ENCODE peak calls at places on chromosomes 12 and 14, in eight cellular contexts. L is DND-41; T is IMR-90; B is mesothelial cell of epicardium; Q is RWPE2; N is activated CD8-positive, alpha-beta memory T cell treated with anti-CD3 and anti-CD28 coated beads for 4 hours; V is T follicular helper cell; W is stimulated activated CD8-positive, alpha-beta memory T cell treated with anti-CD3 and anti-CD28 coated beads, Interleukin-15, amount 100 ng/mL, for 24 hours. Z is an unnamed sample.

GRCh38 chr14:99565383-99565782 is 38.6 kb downstream of the CCDC85C start:
- DNase-seq in L (no peak), T (no peak), B (no peak), Q (no peak), N (no peak), V (no peak), W (no peak), Z (no peak)

GRCh38 chr12:22437031-22437806 is 102.7 kb upstream of the ST8SIA1 start:
- DNase-seq in L (no peak), T (no peak), B (no peak), Q (peak; percentile 34), N (no peak), V (no peak), W (no peak), Z (no peak)

GRCh38 chr14:51653096-51653814 is 1.5 kb downstream of the FRMD6 start:
- DNase-seq in L (peak; percentile 50), T (peak; percentile 60), B (no peak), Q (no peak), N (no peak), V (no peak), W (no peak), Z (no peak)

GRCh38 chr14:101137234-101137633 is 233.7 kb upstream of the RTL1 start:
- DNase-seq in L (no peak), T (no peak), B (no peak), Q (no peak), N (no peak), V (no peak), W (no peak), Z (no peak)

GRCh38 chr14:61563880-61564622 is 131.3 kb upstream of the HIF1A start:
- DNase-seq in L (no peak), T (no peak), B (no peak), Q (no peak), N (no peak), V (no peak), W (no peak), Z (no peak)

GRCh38 chr14:66111891-66112290 is 374.3 kb upstream of the CCDC196 start:
- DNase-seq in L (no peak), T (no peak), B (no peak), Q (no peak), N (no peak), V (no peak), W (no peak), Z (no peak)

GRCh38 chr14:64465856-64466554 is 706 bp downstream of the AKAP5 start:
- DNase-seq in L (no peak), T (peak; percentile 61), B (no peak), Q (no peak), N (no peak), V (no peak), W (no peak), Z (no peak)

GRCh38 chr12:43737646-43738045 is 20.9 kb downstream of the PUS7L start:
- DNase-seq in L (no peak), T (peak; percentile 85), B (no peak), Q (no peak), N (no peak), V (no peak), W (no peak), Z (no peak)

GRCh38 chr12:18886962-18887361 is 149.0 kb downstream of the CAPZA3 start:
- DNase-seq in L (no peak), T (no peak), B (no peak), Q (no peak), N (no peak), V (no peak), W (no peak), Z (no peak)

GRCh38 chr12:50211392-50212070 is 44.4 kb upstream of the CERS5 start:
- DNase-seq in L (no peak), T (no peak), B (no peak), Q (no peak), N (no peak), V (no peak), W (no peak), Z (no peak)

GRCh38 chr12:29743801-29744200 is 39.9 kb downstream of the TMTC1 start:
- DNase-seq in L (no peak), T (peak; percentile 93), B (no peak), Q (no peak), N (no peak), V (no peak), W (no peak), Z (no peak)

GRCh38 chr14:80055912-80056801 is 155.1 kb downstream of the DIO2 start:
- DNase-seq in L (peak; percentile 48), T (peak; percentile 78), B (no peak), Q (no peak), N (no peak), V (no peak), W (no peak), Z (peak; percentile 28)

GRCh38 chr14:63956326-63956725 is 103.5 kb downstream of the SYNE2 start:
- DNase-seq in L (no peak), T (peak; percentile 63), B (no peak), Q (no peak), N (no peak), V (no peak), W (no peak), Z (no peak)

GRCh38 chr14:24430682-24431568 is 1.2 kb downstream of the KHNYN start:
- DNase-seq in L (no peak), T (peak; percentile 59), B (no peak), Q (no peak), N (peak; percentile 38), V (peak; percentile 25), W (no peak), Z (no peak)

GRCh38 chr12:31118831-31119530 is 45.3 kb downstream of the DDX11 start:
- DNase-seq in L (no peak), T (no peak), B (no peak), Q (no peak), N (peak; percentile 27), V (no peak), W (no peak), Z (no peak)

GRCh38 chr14:92316116-92316515 is 6.8 kb upstream of the SLC24A4 start:
- DNase-seq in L (no peak), T (no peak), B (no peak), Q (no peak), N (no peak), V (no peak), W (no peak), Z (no peak)

GRCh38 chr14:88613552-88614010 is 50.7 kb downstream of the ZC3H14 start:
- DNase-seq in L (no peak), T (peak; percentile 53), B (no peak), Q (no peak), N (no peak), V (no peak), W (no peak), Z (no peak)

GRCh38 chr12:76081909-76082308 is 2.6 kb downstream of the NAP1L1 start:
- DNase-seq in L (no peak), T (no peak), B (no peak), Q (no peak), N (no peak), V (no peak), W (no peak), Z (no peak)